ENCODE peak calls at places on chromosomes 13 and 19, in ten cellular contexts. One of them, this sample, is unnamed.

GRCh38 chr13:100176781-100177389 is 88.0 kb downstream of the PCCA start:
- DNase-seq in choroid plexus epithelial cell: peak; percentile 80
- DNase-seq in GM10248: no peak
- DNase-seq in body of pancreas: no peak
- DNase-seq in lower lobe of right lung: no peak
- DNase-seq in dorsolateral prefrontal cortex: no peak
- DNase-seq in tibial artery: no peak
- DNase-seq in CD8-positive, alpha-beta T cell: no peak
- DNase-seq in uterus: no peak
- DNase-seq in endothelial cell of umbilical vein: peak; percentile 18
- DNase-seq in this sample: no peak

GRCh38 chr13:43865892-43866291 is 13.6 kb downstream of the CCDC122 start:
- DNase-seq in body of pancreas: no peak
- DNase-seq in dorsolateral prefrontal cortex: no peak
- DNase-seq in GM10248: no peak
- DNase-seq in lower lobe of right lung: no peak
- DNase-seq in tibial artery: no peak
- DNase-seq in uterus: no peak
- DNase-seq in endothelial cell of umbilical vein: no peak
- DNase-seq in choroid plexus epithelial cell: peak; percentile 36
- DNase-seq in CD8-positive, alpha-beta T cell: no peak
- DNase-seq in this sample: no peak

GRCh38 chr13:49869514-49869913 is 66.6 kb downstream of the SPRYD7 start:
- DNase-seq in uterus: no peak
- DNase-seq in dorsolateral prefrontal cortex: no peak
- DNase-seq in CD8-positive, alpha-beta T cell: no peak
- DNase-seq in body of pancreas: no peak
- DNase-seq in choroid plexus epithelial cell: peak; percentile 72
- DNase-seq in tibial artery: no peak
- DNase-seq in GM10248: no peak
- DNase-seq in lower lobe of right lung: no peak
- DNase-seq in endothelial cell of umbilical vein: peak; percentile 22
- DNase-seq in this sample: no peak

GRCh38 chr13:106038752-106039151 is 496.7 kb downstream of the EFNB2 start:
- DNase-seq in dorsolateral prefrontal cortex: no peak
- DNase-seq in CD8-positive, alpha-beta T cell: no peak
- DNase-seq in choroid plexus epithelial cell: peak; percentile 83
- DNase-seq in GM10248: no peak
- DNase-seq in endothelial cell of umbilical vein: no peak
- DNase-seq in uterus: no peak
- DNase-seq in tibial artery: no peak
- DNase-seq in body of pancreas: no peak
- DNase-seq in lower lobe of right lung: no peak
- DNase-seq in this sample: no peak

GRCh38 chr19:5091576-5092215 is 122.8 kb downstream of the KDM4B start:
- DNase-seq in endothelial cell of umbilical vein: no peak
- DNase-seq in GM10248: no peak
- DNase-seq in choroid plexus epithelial cell: peak; percentile 32
- DNase-seq in CD8-positive, alpha-beta T cell: no peak
- DNase-seq in dorsolateral prefrontal cortex: no peak
- DNase-seq in body of pancreas: peak; percentile 51
- DNase-seq in tibial artery: peak; percentile 79
- DNase-seq in uterus: peak; percentile 73
- DNase-seq in lower lobe of right lung: no peak
- DNase-seq in this sample: no peak

GRCh38 chr19:43589680-43590079 is 6.3 kb downstream of the IRGQ start:
- DNase-seq in CD8-positive, alpha-beta T cell: no peak
- DNase-seq in dorsolateral prefrontal cortex: no peak
- DNase-seq in choroid plexus epithelial cell: no peak
- DNase-seq in GM10248: no peak
- DNase-seq in body of pancreas: no peak
- DNase-seq in endothelial cell of umbilical vein: no peak
- DNase-seq in lower lobe of right lung: no peak
- DNase-seq in tibial artery: no peak
- DNase-seq in uterus: no peak
- DNase-seq in this sample: no peak

GRCh38 chr19:18109731-18110671 is 12.4 kb downstream of the MAST3 start:
- DNase-seq in lower lobe of right lung: peak; percentile 85
- DNase-seq in uterus: peak; percentile 31
- DNase-seq in dorsolateral prefrontal cortex: no peak
- DNase-seq in endothelial cell of umbilical vein: no peak
- DNase-seq in GM10248: peak; percentile 64
- DNase-seq in body of pancreas: peak; percentile 72
- DNase-seq in CD8-positive, alpha-beta T cell: peak; percentile 48
- DNase-seq in choroid plexus epithelial cell: no peak
- DNase-seq in tibial artery: peak; percentile 79
- DNase-seq in this sample: no peak

GRCh38 chr19:16591803-16592556 is 19.8 kb upstream of the SLC35E1 start:
- DNase-seq in uterus: no peak
- DNase-seq in GM10248: no peak
- DNase-seq in body of pancreas: no peak
- DNase-seq in CD8-positive, alpha-beta T cell: no peak
- DNase-seq in endothelial cell of umbilical vein: no peak
- DNase-seq in dorsolateral prefrontal cortex: no peak
- DNase-seq in choroid plexus epithelial cell: no peak
- DNase-seq in tibial artery: no peak
- DNase-seq in lower lobe of right lung: no peak
- DNase-seq in this sample: no peak

GRCh38 chr13:51524312-51524711 is 60.0 kb upstream of the WDFY2 start:
- DNase-seq in tibial artery: no peak
- DNase-seq in GM10248: no peak
- DNase-seq in uterus: no peak
- DNase-seq in dorsolateral prefrontal cortex: no peak
- DNase-seq in CD8-positive, alpha-beta T cell: no peak
- DNase-seq in choroid plexus epithelial cell: no peak
- DNase-seq in lower lobe of right lung: no peak
- DNase-seq in body of pancreas: no peak
- DNase-seq in endothelial cell of umbilical vein: no peak
- DNase-seq in this sample: no peak

GRCh38 chr19:28264556-28264955 is 948.4 kb downstream of the UQCRFS1 start:
- DNase-seq in endothelial cell of umbilical vein: no peak
- DNase-seq in body of pancreas: no peak
- DNase-seq in choroid plexus epithelial cell: no peak
- DNase-seq in CD8-positive, alpha-beta T cell: no peak
- DNase-seq in tibial artery: no peak
- DNase-seq in lower lobe of right lung: no peak
- DNase-seq in uterus: no peak
- DNase-seq in GM10248: no peak
- DNase-seq in dorsolateral prefrontal cortex: no peak
- DNase-seq in this sample: no peak

GRCh38 chr13:44050450-44051063 is 170.9 kb downstream of the LACC1 start:
- DNase-seq in choroid plexus epithelial cell: peak; percentile 66
- DNase-seq in dorsolateral prefrontal cortex: no peak
- DNase-seq in GM10248: peak; percentile 20
- DNase-seq in body of pancreas: no peak
- DNase-seq in endothelial cell of umbilical vein: peak; percentile 49
- DNase-seq in CD8-positive, alpha-beta T cell: no peak
- DNase-seq in uterus: no peak
- DNase-seq in lower lobe of right lung: no peak
- DNase-seq in tibial artery: no peak
- DNase-seq in this sample: no peak

GRCh38 chr19:50252111-50252886 is 48.9 kb downstream of the MYH14 start:
- DNase-seq in lower lobe of right lung: no peak
- DNase-seq in body of pancreas: no peak
- DNase-seq in endothelial cell of umbilical vein: peak; percentile 25
- DNase-seq in choroid plexus epithelial cell: peak; percentile 13
- DNase-seq in CD8-positive, alpha-beta T cell: peak; percentile 5
- DNase-seq in uterus: no peak
- DNase-seq in tibial artery: no peak
- DNase-seq in dorsolateral prefrontal cortex: no peak
- DNase-seq in GM10248: peak; percentile 46
- DNase-seq in this sample: no peak

GRCh38 chr13:113490496-113491417 is at the start of gene DCUN1D2:
- DNase-seq in uterus: peak; percentile 97
- DNase-seq in endothelial cell of umbilical vein: peak; percentile 97
- DNase-seq in lower lobe of right lung: peak; percentile 95
- DNase-seq in CD8-positive, alpha-beta T cell: peak; percentile 68
- DNase-seq in dorsolateral prefrontal cortex: peak; percentile 92
- DNase-seq in GM10248: peak; percentile 97
- DNase-seq in choroid plexus epithelial cell: peak; percentile 98
- DNase-seq in body of pancreas: peak; percentile 95
- DNase-seq in tibial artery: peak; percentile 97
- DNase-seq in this sample: peak; percentile 80
- TF ChIP-seq CTCF in uterus: no peak
- TF ChIP-seq CTCF in endothelial cell of umbilical vein: no peak
- TF ChIP-seq CTCF in lower lobe of right lung: no peak
- TF ChIP-seq CTCF in CD8-positive, alpha-beta T cell: no peak
- TF ChIP-seq CTCF in dorsolateral prefrontal cortex: peak; percentile 11
- TF ChIP-seq CTCF in GM10248: no peak
- TF ChIP-seq CTCF in choroid plexus epithelial cell: no peak
- TF ChIP-seq CTCF in body of pancreas: peak; percentile 3
- TF ChIP-seq CTCF in tibial artery: no peak
- TF ChIP-seq CTCF in this sample: no peak

GRCh38 chr13:98305670-98306069 is 128.6 kb upstream of the RNF113B start:
- DNase-seq in CD8-positive, alpha-beta T cell: no peak
- DNase-seq in choroid plexus epithelial cell: no peak
- DNase-seq in endothelial cell of umbilical vein: no peak
- DNase-seq in tibial artery: no peak
- DNase-seq in lower lobe of right lung: no peak
- DNase-seq in GM10248: no peak
- DNase-seq in body of pancreas: no peak
- DNase-seq in dorsolateral prefrontal cortex: no peak
- DNase-seq in uterus: no peak
- DNase-seq in this sample: no peak

GRCh38 chr13:98309569-98310335 is 132.7 kb upstream of the RNF113B start:
- DNase-seq in tibial artery: no peak
- DNase-seq in dorsolateral prefrontal cortex: no peak
- DNase-seq in body of pancreas: no peak
- DNase-seq in choroid plexus epithelial cell: no peak
- DNase-seq in GM10248: no peak
- DNase-seq in lower lobe of right lung: no peak
- DNase-seq in CD8-positive, alpha-beta T cell: no peak
- DNase-seq in uterus: no peak
- DNase-seq in endothelial cell of umbilical vein: no peak
- DNase-seq in this sample: no peak

GRCh38 chr13:98308525-98308911 is 131.4 kb upstream of the RNF113B start:
- DNase-seq in uterus: no peak
- DNase-seq in tibial artery: no peak
- DNase-seq in GM10248: no peak
- DNase-seq in body of pancreas: no peak
- DNase-seq in CD8-positive, alpha-beta T cell: no peak
- DNase-seq in choroid plexus epithelial cell: no peak
- DNase-seq in endothelial cell of umbilical vein: no peak
- DNase-seq in lower lobe of right lung: no peak
- DNase-seq in dorsolateral prefrontal cortex: no peak
- DNase-seq in this sample: no peak

GRCh38 chr13:98307744-98308524 is 130.9 kb upstream of the RNF113B start:
- DNase-seq in endothelial cell of umbilical vein: no peak
- DNase-seq in choroid plexus epithelial cell: peak; percentile 68
- DNase-seq in uterus: no peak
- DNase-seq in CD8-positive, alpha-beta T cell: no peak
- DNase-seq in body of pancreas: peak; percentile 27
- DNase-seq in GM10248: no peak
- DNase-seq in lower lobe of right lung: no peak
- DNase-seq in tibial artery: no peak
- DNase-seq in dorsolateral prefrontal cortex: no peak
- DNase-seq in this sample: no peak

DNA sequence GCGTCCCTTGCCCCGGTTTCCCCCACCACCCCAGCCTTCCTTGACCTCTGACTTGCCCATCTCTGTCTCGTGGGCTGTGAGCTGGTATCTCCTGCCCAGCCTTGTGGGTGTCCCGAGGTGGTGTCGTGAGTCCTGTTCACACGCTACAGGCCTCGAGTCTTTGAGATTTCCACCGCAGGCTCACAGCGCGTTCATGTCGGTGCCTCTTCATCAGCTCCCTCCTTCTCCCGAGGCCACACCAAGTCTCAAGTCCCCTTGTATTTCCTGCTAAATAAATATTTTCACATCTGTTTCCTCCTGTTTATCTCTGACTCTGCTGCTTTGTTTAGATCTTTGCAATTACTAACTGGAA is 130.3 kb upstream of the RNF113B start:
- DNase-seq in GM10248: no peak
- DNase-seq in endothelial cell of umbilical vein: peak; percentile 68
- DNase-seq in dorsolateral prefrontal cortex: no peak
- DNase-seq in CD8-positive, alpha-beta T cell: no peak
- DNase-seq in choroid plexus epithelial cell: peak; percentile 23
- DNase-seq in lower lobe of right lung: no peak
- DNase-seq in body of pancreas: no peak
- DNase-seq in uterus: no peak
- DNase-seq in tibial artery: no peak
- DNase-seq in this sample: no peak
- TF ChIP-seq CTCF in GM10248: no peak
- TF ChIP-seq CTCF in endothelial cell of umbilical vein: no peak
- TF ChIP-seq CTCF in dorsolateral prefrontal cortex: no peak
- TF ChIP-seq CTCF in CD8-positive, alpha-beta T cell: no peak
- TF ChIP-seq CTCF in choroid plexus epithelial cell: no peak
- TF ChIP-seq CTCF in lower lobe of right lung: no peak
- TF ChIP-seq CTCF in body of pancreas: no peak
- TF ChIP-seq CTCF in uterus: no peak
- TF ChIP-seq CTCF in tibial artery: no peak
- TF ChIP-seq CTCF in this sample: no peak

DNA sequence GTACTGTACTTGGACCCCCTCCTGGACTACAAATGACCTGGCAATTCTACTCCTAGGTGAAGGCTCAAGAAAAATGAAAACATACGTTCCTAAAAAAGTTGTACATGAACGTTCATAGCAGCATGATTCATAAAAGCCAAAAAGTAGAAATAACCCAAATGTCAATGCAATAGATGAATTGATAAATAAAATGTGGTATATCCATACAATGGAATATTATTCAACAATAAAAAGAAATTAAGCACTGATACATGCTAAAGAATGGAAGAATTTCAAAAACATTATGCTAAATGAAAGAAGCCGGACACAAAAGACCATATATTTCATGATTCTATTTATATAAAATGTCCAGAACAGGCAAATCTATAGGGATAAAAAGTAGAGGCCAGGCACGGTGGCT is 9.5 kb downstream of the ZNF432 start:
- DNase-seq in body of pancreas: no peak
- DNase-seq in choroid plexus epithelial cell: no peak
- DNase-seq in uterus: no peak
- DNase-seq in lower lobe of right lung: no peak
- DNase-seq in endothelial cell of umbilical vein: no peak
- DNase-seq in CD8-positive, alpha-beta T cell: no peak
- DNase-seq in GM10248: no peak
- DNase-seq in dorsolateral prefrontal cortex: no peak
- DNase-seq in tibial artery: no peak
- DNase-seq in this sample: no peak
- TF ChIP-seq CTCF in body of pancreas: no peak
- TF ChIP-seq CTCF in choroid plexus epithelial cell: no peak
- TF ChIP-seq CTCF in uterus: no peak
- TF ChIP-seq CTCF in lower lobe of right lung: no peak
- TF ChIP-seq CTCF in endothelial cell of umbilical vein: no peak
- TF ChIP-seq CTCF in CD8-positive, alpha-beta T cell: no peak
- TF ChIP-seq CTCF in GM10248: no peak
- TF ChIP-seq CTCF in dorsolateral prefrontal cortex: no peak
- TF ChIP-seq CTCF in tibial artery: no peak
- TF ChIP-seq CTCF in this sample: no peak

DNA sequence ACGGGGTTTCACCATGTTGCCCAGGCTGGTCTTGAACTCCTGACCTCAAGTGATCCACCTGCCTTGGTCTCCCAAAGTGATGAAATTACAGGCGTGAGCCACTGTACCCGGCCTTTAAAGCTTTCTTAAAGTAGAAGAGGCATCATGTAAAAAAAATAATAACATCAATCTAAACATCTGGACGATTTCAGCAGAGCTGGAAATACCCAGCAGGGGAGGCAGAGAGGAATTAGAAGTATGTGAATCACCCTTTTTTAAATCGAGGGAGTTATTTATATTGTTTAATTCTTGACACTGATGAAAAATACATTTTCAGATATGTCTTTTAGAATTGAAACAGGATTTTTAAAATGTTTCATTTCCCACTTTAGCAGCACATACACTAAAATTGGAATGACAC is 37.4 kb upstream of the MTIF3 start:
- DNase-seq in choroid plexus epithelial cell: peak; percentile 69
- DNase-seq in body of pancreas: no peak
- DNase-seq in dorsolateral prefrontal cortex: no peak
- DNase-seq in CD8-positive, alpha-beta T cell: no peak
- DNase-seq in GM10248: no peak
- DNase-seq in uterus: no peak
- DNase-seq in tibial artery: no peak
- DNase-seq in lower lobe of right lung: no peak
- DNase-seq in endothelial cell of umbilical vein: no peak
- DNase-seq in this sample: no peak
- TF ChIP-seq CTCF in choroid plexus epithelial cell: peak; percentile 18
- TF ChIP-seq CTCF in body of pancreas: no peak
- TF ChIP-seq CTCF in dorsolateral prefrontal cortex: no peak
- TF ChIP-seq CTCF in CD8-positive, alpha-beta T cell: no peak
- TF ChIP-seq CTCF in GM10248: no peak
- TF ChIP-seq CTCF in uterus: no peak
- TF ChIP-seq CTCF in tibial artery: no peak
- TF ChIP-seq CTCF in lower lobe of right lung: no peak
- TF ChIP-seq CTCF in endothelial cell of umbilical vein: no peak
- TF ChIP-seq CTCF in this sample: no peak

This sample was measured in progenitor cell of endocrine pancreas.